ENCODE peak calls at places on chromosomes 7 and 10, in nine cellular contexts. A is astrocyte, Q is H7, L is GF-D8, T is GM12878, M is GM13977, O is choroid plexus epithelial cell, E is Calu3, P is HFFc6. U is an unnamed sample.

GRCh38 chr7:74365320-74366022 is 76.3 kb downstream of the CLIP2 start:
- DNase-seq in A (peak; percentile 21), Q (peak; percentile 100), L (no peak), T (no peak), M (no peak), O (peak; percentile 86), E (no peak), P (peak; percentile 34), U (peak; percentile 93)

GRCh38 chr10:12314836-12315235 is 34.5 kb upstream of the CAMK1D start:
- DNase-seq in A (no peak), Q (no peak), L (no peak), T (no peak), M (no peak), O (no peak), E (no peak), P (no peak), U (no peak)

GRCh38 chr10:73210395-73211105 is 36.5 kb downstream of the DNAJC9 start:
- DNase-seq in A (no peak), Q (no peak), L (no peak), T (no peak), M (no peak), O (no peak), E (no peak), P (no peak), U (no peak)

GRCh38 chr7:16926283-16926682 is 44.5 kb upstream of the AGR3 start:
- DNase-seq in A (peak; percentile 68), Q (no peak), L (peak; percentile 23), T (no peak), M (no peak), O (peak; percentile 79), E (peak; percentile 57), P (peak; percentile 40), U (no peak)

GRCh38 chr7:126605056-126605455 is 647.7 kb downstream of the GRM8 start:
- DNase-seq in A (no peak), Q (no peak), L (no peak), T (no peak), M (no peak), O (no peak), E (no peak), P (no peak), U (no peak)

GRCh38 chr7:123397746-123398145 is 136.6 kb downstream of the IQUB start:
- DNase-seq in A (no peak), Q (no peak), L (no peak), T (no peak), M (no peak), O (no peak), E (no peak), P (no peak), U (no peak)

GRCh38 chr10:34343764-34344163 is 471.3 kb downstream of the PARD3 start:
- DNase-seq in A (peak; percentile 43), Q (no peak), L (no peak), T (no peak), M (no peak), O (peak; percentile 51), E (no peak), P (no peak), U (no peak)

GRCh38 chr7:79452032-79452494 is 1.4 kb downstream of the MAGI2 start:
- DNase-seq in A (peak; percentile 52), Q (peak; percentile 74), L (no peak), T (no peak), M (peak; percentile 15), O (peak; percentile 89), E (peak; percentile 45), P (peak; percentile 87), U (no peak)

GRCh38 chr10:15405319-15405718 is 34.2 kb upstream of the FAM171A1 start:
- DNase-seq in A (no peak), Q (no peak), L (no peak), T (no peak), M (no peak), O (no peak), E (no peak), P (no peak), U (no peak)

GRCh38 chr7:156751319-156751718 is 110.7 kb downstream of the RNF32 start:
- DNase-seq in A (peak; percentile 99), Q (no peak), L (no peak), T (no peak), M (no peak), O (peak; percentile 91), E (no peak), P (peak; percentile 70), U (no peak)

GRCh38 chr10:12608761-12609160 is 259.4 kb downstream of the CAMK1D start:
- DNase-seq in A (no peak), Q (no peak), L (no peak), T (no peak), M (no peak), O (no peak), E (no peak), P (no peak), U (no peak)

GRCh38 chr7:130461256-130461655 is 20.4 kb upstream of the CEP41 start:
- DNase-seq in A (no peak), Q (no peak), L (no peak), T (no peak), M (no peak), O (no peak), E (no peak), P (no peak), U (no peak)

GRCh38 chr7:138228764-138229163 is 152.5 kb downstream of the AKR1D1 start:
- DNase-seq in A (no peak), Q (no peak), L (no peak), T (no peak), M (no peak), O (no peak), E (no peak), P (no peak), U (no peak)

GRCh38 chr7:151087247-151088018 is 1.2 kb downstream of the AGAP3 start:
- DNase-seq in A (peak; percentile 34), Q (peak; percentile 83), L (peak; percentile 11), T (no peak), M (peak; percentile 68), O (peak; percentile 50), E (peak; percentile 59), P (peak; percentile 35), U (no peak)